ENCODE peak calls at places on chromosomes 5 and 9, in seven cellular contexts. One of them, this sample, is unnamed.

GRCh38 chr5:101045689-101046088 is 142.6 kb upstream of the ST8SIA4 start:
- DNase-seq in GM12878: no peak
- DNase-seq in upper lobe of left lung: no peak
- DNase-seq in sigmoid colon: no peak
- DNase-seq in K562: no peak
- DNase-seq in breast epithelium: no peak
- DNase-seq in spleen: no peak
- DNase-seq in this sample: no peak

GRCh38 chr9:89920131-89920530 is 315.3 kb downstream of the GADD45G start:
- DNase-seq in breast epithelium: no peak
- DNase-seq in spleen: no peak
- DNase-seq in sigmoid colon: no peak
- DNase-seq in GM12878: no peak
- DNase-seq in K562: no peak
- DNase-seq in upper lobe of left lung: no peak
- DNase-seq in this sample: no peak

GRCh38 chr9:120265791-120266190 is 314.2 kb downstream of the CDK5RAP2 start:
- DNase-seq in GM12878: no peak
- DNase-seq in K562: no peak
- DNase-seq in sigmoid colon: no peak
- DNase-seq in breast epithelium: no peak
- DNase-seq in upper lobe of left lung: no peak
- DNase-seq in spleen: no peak
- DNase-seq in this sample: no peak

GRCh38 chr5:190366-191035 is 794 bp upstream of the LRRC14B start:
- DNase-seq in breast epithelium: no peak
- DNase-seq in K562: no peak
- DNase-seq in sigmoid colon: peak
- DNase-seq in spleen: no peak
- DNase-seq in upper lobe of left lung: no peak
- DNase-seq in GM12878: no peak
- DNase-seq in this sample: no peak

GRCh38 chr5:129724647-129725046 is 23.2 kb upstream of the MINAR2 start:
- DNase-seq in breast epithelium: no peak
- DNase-seq in sigmoid colon: no peak
- DNase-seq in spleen: no peak
- DNase-seq in upper lobe of left lung: no peak
- DNase-seq in K562: no peak
- DNase-seq in GM12878: no peak
- DNase-seq in this sample: no peak

GRCh38 chr5:51465165-51465564 is 81.9 kb downstream of the ISL1 start:
- DNase-seq in breast epithelium: no peak
- DNase-seq in K562: no peak
- DNase-seq in sigmoid colon: no peak
- DNase-seq in upper lobe of left lung: no peak
- DNase-seq in GM12878: no peak
- DNase-seq in spleen: no peak
- DNase-seq in this sample: no peak

GRCh38 chr5:77973253-77973609 is 197.1 kb upstream of the TBCA start:
- DNase-seq in K562: no peak
- DNase-seq in upper lobe of left lung: no peak
- DNase-seq in spleen: no peak
- DNase-seq in breast epithelium: no peak
- DNase-seq in GM12878: no peak
- DNase-seq in sigmoid colon: no peak
- DNase-seq in this sample: no peak

GRCh38 chr9:135579356-135579755 is 17.8 kb downstream of the PAEP start:
- DNase-seq in GM12878: no peak
- DNase-seq in sigmoid colon: no peak
- DNase-seq in spleen: no peak
- DNase-seq in upper lobe of left lung: no peak
- DNase-seq in K562: no peak
- DNase-seq in breast epithelium: no peak
- DNase-seq in this sample: no peak

GRCh38 chr9:85213650-85214607 is 527.8 kb downstream of the AGTPBP1 start:
- DNase-seq in upper lobe of left lung: no peak
- DNase-seq in spleen: no peak
- DNase-seq in breast epithelium: no peak
- DNase-seq in K562: no peak
- DNase-seq in GM12878: no peak
- DNase-seq in sigmoid colon: no peak
- DNase-seq in this sample: no peak

GRCh38 chr5:139651863-139652787 is 4.0 kb downstream of the CXXC5 start:
- DNase-seq in upper lobe of left lung: peak
- DNase-seq in spleen: peak
- DNase-seq in GM12878: peak
- DNase-seq in K562: peak
- DNase-seq in sigmoid colon: peak
- DNase-seq in breast epithelium: peak
- DNase-seq in this sample: peak

GRCh38 chr9:3863114-3863528 is 337.3 kb upstream of the RFX3 start:
- DNase-seq in spleen: no peak
- DNase-seq in sigmoid colon: no peak
- DNase-seq in K562: no peak
- DNase-seq in upper lobe of left lung: no peak
- DNase-seq in GM12878: no peak
- DNase-seq in breast epithelium: no peak
- DNase-seq in this sample: no peak

DNA sequence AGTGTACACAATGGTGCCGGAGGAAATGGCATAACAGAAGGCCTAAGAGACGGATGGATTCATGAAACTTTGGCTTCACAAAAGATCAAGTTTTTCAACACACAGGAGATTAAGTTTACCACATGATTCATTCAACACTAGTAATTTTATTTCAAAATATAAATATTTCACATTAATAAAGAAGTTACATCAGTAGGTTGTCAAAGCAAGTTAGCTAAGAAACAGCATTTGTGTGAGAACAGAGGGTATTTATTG is 1.7 kb upstream of the CTNNAL1 start:
- DNase-seq in breast epithelium: no peak
- DNase-seq in GM12878: no peak
- DNase-seq in K562: no peak
- DNase-seq in sigmoid colon: no peak
- DNase-seq in upper lobe of left lung: no peak
- DNase-seq in spleen: no peak
- DNase-seq in this sample: no peak
- TF ChIP-seq POLR2AphosphoS5 in breast epithelium: no peak
- TF ChIP-seq POLR2AphosphoS5 in GM12878: no peak
- TF ChIP-seq POLR2AphosphoS5 in K562: no peak
- TF ChIP-seq POLR2AphosphoS5 in sigmoid colon: no peak
- TF ChIP-seq POLR2AphosphoS5 in upper lobe of left lung: no peak
- TF ChIP-seq POLR2AphosphoS5 in spleen: no peak
- TF ChIP-seq POLR2AphosphoS5 in this sample: no peak

GRCh38 chr5:140694276-140694675 is 3.0 kb downstream of the HARS2 start:
- DNase-seq in sigmoid colon: no peak
- DNase-seq in GM12878: no peak
- DNase-seq in breast epithelium: no peak
- DNase-seq in upper lobe of left lung: no peak
- DNase-seq in K562: no peak
- DNase-seq in spleen: no peak
- DNase-seq in this sample: no peak

GRCh38 chr5:140690376-140690932 is 716 bp downstream of the HARS1 start:
- DNase-seq in upper lobe of left lung: no peak
- DNase-seq in sigmoid colon: no peak
- DNase-seq in GM12878: no peak
- DNase-seq in spleen: no peak
- DNase-seq in breast epithelium: no peak
- DNase-seq in K562: no peak
- DNase-seq in this sample: no peak

GRCh38 chr5:140696891-140697492 is 3.3 kb upstream of the ZMAT2 start:
- DNase-seq in breast epithelium: no peak
- DNase-seq in GM12878: no peak
- DNase-seq in spleen: no peak
- DNase-seq in K562: no peak
- DNase-seq in sigmoid colon: no peak
- DNase-seq in upper lobe of left lung: no peak
- DNase-seq in this sample: no peak

DNA sequence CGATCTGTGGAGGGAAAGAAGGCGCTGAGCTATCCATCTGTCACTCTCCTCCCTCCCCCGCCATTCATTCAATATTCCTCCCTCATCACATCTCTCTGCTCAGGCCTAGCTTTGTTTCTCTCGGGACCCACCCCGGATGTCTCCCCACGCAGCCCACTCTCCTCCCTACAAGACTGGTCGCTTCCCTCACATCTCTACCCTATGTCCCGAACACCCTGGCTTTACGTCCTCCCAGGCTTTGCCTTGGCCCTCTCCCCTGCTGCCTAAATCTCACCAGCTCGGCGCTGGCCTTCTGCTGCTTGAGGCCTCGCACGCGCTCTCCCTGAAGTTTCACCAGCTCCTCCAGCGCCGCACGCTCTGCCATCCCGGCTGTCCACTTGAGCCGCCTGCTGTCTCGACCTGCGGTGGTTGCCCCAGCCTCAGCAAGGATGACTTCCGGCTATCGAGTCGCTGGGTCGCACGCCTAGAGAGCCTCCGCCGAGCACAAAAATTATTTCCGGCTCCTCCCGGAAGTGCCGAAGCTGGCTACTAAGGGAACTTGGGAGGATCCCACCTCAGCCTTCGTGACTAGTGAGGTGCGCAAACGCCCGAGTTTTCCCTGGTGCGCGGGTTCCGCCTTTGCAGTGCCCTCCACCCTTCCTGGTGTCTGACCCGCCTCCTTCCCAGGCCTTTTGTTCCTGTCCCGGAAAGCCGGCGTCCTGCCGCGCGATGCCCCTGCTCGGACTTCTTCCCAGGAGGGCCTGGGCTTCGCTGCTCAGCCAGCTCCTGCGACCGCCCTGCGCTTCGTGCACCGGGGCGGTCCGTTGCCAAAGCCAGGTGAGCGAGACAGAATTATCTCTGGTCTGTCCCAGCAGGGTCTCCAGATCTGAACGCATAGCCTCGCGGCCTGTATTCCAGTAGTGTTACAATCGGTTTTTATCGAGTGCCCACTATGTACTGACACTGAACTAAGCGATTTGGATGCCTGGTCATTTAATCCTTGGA is at the start of the genes HARS1 and HARS2:
- DNase-seq in K562: peak
- DNase-seq in breast epithelium: peak
- DNase-seq in spleen: peak
- DNase-seq in GM12878: peak
- DNase-seq in upper lobe of left lung: peak
- DNase-seq in sigmoid colon: peak
- DNase-seq in this sample: peak
- TF ChIP-seq POLR2A in K562: peak
- TF ChIP-seq POLR2A in breast epithelium: peak
- TF ChIP-seq POLR2A in spleen: no peak
- TF ChIP-seq POLR2A in GM12878: peak
- TF ChIP-seq POLR2A in upper lobe of left lung: no peak
- TF ChIP-seq POLR2A in sigmoid colon: peak
- TF ChIP-seq POLR2A in this sample: peak

DNA sequence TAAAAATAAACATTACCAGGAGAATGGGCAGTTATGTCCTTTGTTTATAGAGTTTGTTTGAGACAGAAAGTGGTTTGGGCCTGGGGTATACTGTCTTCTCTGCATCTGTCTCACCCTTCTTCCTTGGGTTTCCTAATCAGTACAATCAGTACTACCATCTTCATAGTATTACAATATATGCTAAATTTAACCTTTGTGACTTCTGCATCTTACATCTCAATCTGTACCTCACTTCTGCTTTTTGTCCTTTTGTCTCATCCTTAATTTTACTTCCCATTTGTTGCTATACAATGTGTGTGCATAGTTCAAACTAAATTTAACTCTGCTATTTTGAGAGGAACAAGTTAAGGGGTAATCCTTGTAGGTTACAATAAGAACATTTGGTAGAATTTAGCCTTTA is 19.6 kb downstream of the FBXO38 start:
- DNase-seq in K562: no peak
- DNase-seq in sigmoid colon: no peak
- DNase-seq in upper lobe of left lung: no peak
- DNase-seq in GM12878: no peak
- DNase-seq in spleen: no peak
- DNase-seq in breast epithelium: no peak
- DNase-seq in this sample: no peak
- TF ChIP-seq POLR2AphosphoS5 in K562: no peak
- TF ChIP-seq POLR2AphosphoS5 in sigmoid colon: no peak
- TF ChIP-seq POLR2AphosphoS5 in upper lobe of left lung: no peak
- TF ChIP-seq POLR2AphosphoS5 in GM12878: no peak
- TF ChIP-seq POLR2AphosphoS5 in spleen: no peak
- TF ChIP-seq POLR2AphosphoS5 in breast epithelium: no peak
- TF ChIP-seq POLR2AphosphoS5 in this sample: no peak

DNA sequence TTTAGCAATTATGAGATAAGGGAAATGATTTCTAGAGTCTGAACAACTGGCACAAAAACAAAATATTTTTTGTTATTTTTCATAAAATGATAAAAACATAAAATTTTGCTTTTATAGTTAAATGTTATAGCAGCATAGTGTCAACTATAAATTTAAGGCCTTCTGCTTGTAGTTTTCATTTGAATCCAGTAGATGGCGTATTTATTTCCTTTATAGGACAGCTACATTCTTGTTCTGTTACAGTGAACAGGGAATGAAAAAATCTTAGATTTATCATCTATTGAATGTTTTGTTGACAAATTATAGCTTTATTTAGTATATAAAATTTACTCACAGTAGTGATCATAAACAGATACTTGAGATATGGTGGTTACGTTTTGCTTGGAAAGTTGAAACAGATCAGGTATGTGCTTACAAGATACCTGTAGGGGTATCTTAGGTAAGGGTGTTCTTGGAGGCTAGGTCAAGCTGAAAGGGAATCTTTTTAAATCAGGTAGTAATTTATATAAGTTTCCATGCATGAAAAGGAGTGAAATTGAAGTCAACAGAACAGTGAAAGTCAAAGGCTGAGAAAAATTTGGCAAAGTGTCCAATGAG is 239.3 kb upstream of the GRIN3A start:
- DNase-seq in sigmoid colon: no peak
- DNase-seq in spleen: no peak
- DNase-seq in K562: peak
- DNase-seq in GM12878: no peak
- DNase-seq in breast epithelium: no peak
- DNase-seq in upper lobe of left lung: no peak
- DNase-seq in this sample: no peak
- TF ChIP-seq POLR2A in sigmoid colon: no peak
- TF ChIP-seq POLR2A in spleen: no peak
- TF ChIP-seq POLR2A in K562: no peak
- TF ChIP-seq POLR2A in GM12878: no peak
- TF ChIP-seq POLR2A in breast epithelium: no peak
- TF ChIP-seq POLR2A in upper lobe of left lung: no peak
- TF ChIP-seq POLR2A in this sample: no peak

GRCh38 chr9:1050125-1050895 is at the start of gene DMRT2:
- DNase-seq in breast epithelium: peak
- DNase-seq in sigmoid colon: peak
- DNase-seq in GM12878: no peak
- DNase-seq in upper lobe of left lung: peak
- DNase-seq in K562: peak
- DNase-seq in spleen: no peak
- DNase-seq in this sample: no peak
- TF ChIP-seq POLR2AphosphoS5 in breast epithelium: no peak
- TF ChIP-seq POLR2AphosphoS5 in sigmoid colon: no peak
- TF ChIP-seq POLR2AphosphoS5 in GM12878: no peak
- TF ChIP-seq POLR2AphosphoS5 in upper lobe of left lung: peak
- TF ChIP-seq POLR2AphosphoS5 in K562: no peak
- TF ChIP-seq POLR2AphosphoS5 in spleen: no peak
- TF ChIP-seq POLR2AphosphoS5 in this sample: no peak